ENCODE peak calls at places on chromosome 13, in six cellular contexts. L is IMR-90, W is H1, U is HepG2, F is GM12878, I is SK-N-SH. A is an unnamed sample.

GRCh38 chr13:108807841-108808240 is 178.4 kb downstream of the MYO16 start:
- DNase-seq in L (peak), W (no peak), U (no peak), F (no peak), I (no peak), A (no peak)

GRCh38 chr13:114142640-114143490 is 10.4 kb upstream of the RASA3 start:
- DNase-seq in L (peak), W (no peak), U (no peak), F (no peak), I (peak), A (no peak)

GRCh38 chr13:44561352-44561751 is 14.8 kb downstream of the TSC22D1 start:
- DNase-seq in L (no peak), W (no peak), U (no peak), F (no peak), I (no peak), A (no peak)

GRCh38 chr13:29679357-29680050 is 84.0 kb upstream of the SLC7A1 start:
- DNase-seq in L (no peak), W (no peak), U (no peak), F (no peak), I (peak), A (no peak)

GRCh38 chr13:79126706-79127105 is 279.3 kb downstream of the RBM26 start:
- DNase-seq in L (no peak), W (no peak), U (no peak), F (no peak), I (no peak), A (no peak)

GRCh38 chr13:44132710-44133109 is 240.9 kb upstream of the SERP2 start:
- DNase-seq in L (peak), W (no peak), U (no peak), F (no peak), I (no peak), A (no peak)

GRCh38 chr13:111491659-111492058 is 171.2 kb downstream of the TEX29 start:
- DNase-seq in L (no peak), W (no peak), U (no peak), F (no peak), I (no peak), A (no peak)

GRCh38 chr13:34913040-34913439 is 29.0 kb upstream of the NBEA start:
- DNase-seq in L (no peak), W (peak), U (no peak), F (no peak), I (no peak), A (no peak)

GRCh38 chr13:44396963-44397580 is 23.4 kb downstream of the SERP2 start:
- DNase-seq in L (peak), W (no peak), U (no peak), F (no peak), I (peak), A (peak)

GRCh38 chr13:28501547-28501946 is 6.6 kb upstream of the FLT1 start:
- DNase-seq in L (no peak), W (no peak), U (no peak), F (no peak), I (no peak), A (no peak)

GRCh38 chr13:35925669-35926068 is 205.5 kb downstream of the DCLK1 start:
- DNase-seq in L (peak), W (no peak), U (no peak), F (no peak), I (no peak), A (no peak)

GRCh38 chr13:109346060-109346459 is 440.3 kb downstream of the IRS2 start:
- DNase-seq in L (no peak), W (no peak), U (no peak), F (no peak), I (peak), A (no peak)

GRCh38 chr13:59879281-59879680 is 284.4 kb downstream of the DIAPH3 start:
- DNase-seq in L (no peak), W (no peak), U (no peak), F (no peak), I (no peak), A (no peak)

GRCh38 chr13:37481005-37481857 is 117.3 kb downstream of the POSTN start:
- DNase-seq in L (peak), W (no peak), U (no peak), F (no peak), I (no peak), A (no peak)

GRCh38 chr13:110713981-110714797 is 689 bp downstream of the ING1 start:
- DNase-seq in L (peak), W (no peak), U (peak), F (no peak), I (peak), A (no peak)

GRCh38 chr13:98856983-98857382 is 104.5 kb upstream of the SLC15A1 start:
- DNase-seq in L (no peak), W (no peak), U (no peak), F (no peak), I (peak), A (no peak)

GRCh38 chr13:68304287-68304893 is 1074.3 kb upstream of the PCDH9 start:
- DNase-seq in L (no peak), W (no peak), U (peak), F (no peak), I (peak), A (no peak)

GRCh38 chr13:73835138-73835721 is 299.0 kb downstream of the KLF12 start:
- DNase-seq in L (peak), W (no peak), U (peak), F (peak), I (peak), A (peak)

GRCh38 chr13:32426981-32427851 is 714 bp downstream of the N4BP2L1 start:
- DNase-seq in L (peak), W (no peak), U (no peak), F (no peak), I (peak), A (no peak)

GRCh38 chr13:20118268-20119140 is 42.3 kb downstream of the GJA3 start:
- DNase-seq in L (no peak), W (no peak), U (no peak), F (no peak), I (peak), A (peak)

GRCh38 chr13:40190656-40191100 is 475.8 kb downstream of the FOXO1 start:
- DNase-seq in L (peak), W (no peak), U (peak), F (no peak), I (peak), A (no peak)

GRCh38 chr13:51330741-51331140 is 8.8 kb upstream of the SERPINE3 start:
- DNase-seq in L (no peak), W (no peak), U (no peak), F (peak), I (no peak), A (no peak)

GRCh38 chr13:105908581-105908980 is 626.9 kb downstream of the EFNB2 start:
- DNase-seq in L (no peak), W (no peak), U (no peak), F (no peak), I (no peak), A (no peak)

GRCh38 chr13:97434417-97435296 is 688 bp downstream of the RAP2A start:
- DNase-seq in L (peak), W (no peak), U (no peak), F (no peak), I (peak), A (peak)

GRCh38 chr13:67018775-67019174 is 211.4 kb downstream of the PCDH9 start:
- DNase-seq in L (no peak), W (no peak), U (no peak), F (no peak), I (no peak), A (no peak)

DNA sequence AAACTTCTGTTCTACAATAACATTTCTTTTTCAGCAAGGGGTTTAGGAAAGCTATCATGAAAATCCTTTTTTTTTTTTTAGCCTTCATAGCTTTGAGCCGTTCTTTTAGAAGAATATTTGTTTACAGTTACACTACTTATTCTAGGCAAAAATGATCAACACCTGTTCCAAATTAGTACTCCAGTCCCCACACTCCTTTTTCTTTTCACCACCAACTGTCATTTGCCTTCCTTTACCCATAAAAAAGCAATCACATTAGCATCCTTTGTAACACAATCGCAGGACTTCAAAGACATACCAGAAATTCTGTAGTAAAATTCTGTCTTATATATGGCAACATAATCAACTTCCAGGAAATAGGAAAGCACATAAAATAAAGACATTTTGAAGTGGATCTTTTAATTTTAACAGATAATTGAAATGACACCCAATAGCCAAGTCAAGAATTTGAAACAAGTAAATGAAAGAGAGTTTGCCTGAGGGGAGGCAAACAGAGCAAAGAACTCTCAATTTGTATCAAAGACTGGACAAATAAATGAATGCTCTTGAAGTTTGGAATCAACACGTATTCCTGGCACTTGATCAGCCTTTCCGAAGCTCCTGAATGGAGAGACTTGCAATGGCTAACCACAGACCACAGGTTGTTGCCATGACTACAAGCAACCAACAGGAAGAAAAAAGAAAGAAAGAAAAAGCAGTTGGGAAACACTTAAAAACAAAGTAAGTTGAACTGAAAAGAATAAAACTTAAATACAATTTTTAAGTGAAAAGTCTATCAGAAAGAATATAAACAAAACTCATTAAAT is 206.8 kb downstream of the PCDH9 start:
- DNase-seq in L (peak), W (no peak), U (no peak), F (no peak), I (no peak), A (no peak)
- TF ChIP-seq RFX5 in L (no peak), W (no peak), U (no peak), F (no peak), I (no peak), A (no peak)

DNA sequence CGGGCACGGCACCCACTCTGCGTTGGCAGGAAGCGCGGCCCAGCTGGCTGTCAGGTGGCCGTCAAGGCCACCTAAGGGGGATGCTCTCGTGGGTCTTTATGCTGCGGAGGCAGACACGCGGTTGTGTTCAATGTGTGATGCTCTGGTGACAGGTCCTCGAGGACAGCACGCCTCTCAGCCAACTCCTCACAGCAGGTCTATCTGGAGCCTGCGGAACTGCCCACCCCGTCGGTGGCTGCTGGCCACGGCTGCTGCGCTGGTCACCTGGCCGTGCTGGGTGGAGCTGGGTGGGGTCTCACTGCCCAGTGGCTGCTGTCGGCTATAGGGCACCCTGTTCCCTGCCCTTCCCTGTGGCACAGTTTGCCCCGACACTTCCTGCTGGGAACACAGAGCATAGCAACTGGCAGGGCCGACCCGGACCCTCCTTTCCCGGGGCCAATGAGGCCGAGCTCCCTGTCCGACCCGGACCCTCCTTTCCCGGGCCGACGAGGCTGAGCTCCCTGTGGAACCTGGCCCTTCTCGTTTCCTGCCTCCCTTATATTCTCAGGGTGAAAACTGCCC is 14.3 kb upstream of the F7 start:
- DNase-seq in L (no peak), W (no peak), U (no peak), F (no peak), I (no peak), A (no peak)
- H2AFZ ChIP-seq in L (no peak), W (no peak), U (no peak), F (no peak), I (no peak), A (no peak)

DNA sequence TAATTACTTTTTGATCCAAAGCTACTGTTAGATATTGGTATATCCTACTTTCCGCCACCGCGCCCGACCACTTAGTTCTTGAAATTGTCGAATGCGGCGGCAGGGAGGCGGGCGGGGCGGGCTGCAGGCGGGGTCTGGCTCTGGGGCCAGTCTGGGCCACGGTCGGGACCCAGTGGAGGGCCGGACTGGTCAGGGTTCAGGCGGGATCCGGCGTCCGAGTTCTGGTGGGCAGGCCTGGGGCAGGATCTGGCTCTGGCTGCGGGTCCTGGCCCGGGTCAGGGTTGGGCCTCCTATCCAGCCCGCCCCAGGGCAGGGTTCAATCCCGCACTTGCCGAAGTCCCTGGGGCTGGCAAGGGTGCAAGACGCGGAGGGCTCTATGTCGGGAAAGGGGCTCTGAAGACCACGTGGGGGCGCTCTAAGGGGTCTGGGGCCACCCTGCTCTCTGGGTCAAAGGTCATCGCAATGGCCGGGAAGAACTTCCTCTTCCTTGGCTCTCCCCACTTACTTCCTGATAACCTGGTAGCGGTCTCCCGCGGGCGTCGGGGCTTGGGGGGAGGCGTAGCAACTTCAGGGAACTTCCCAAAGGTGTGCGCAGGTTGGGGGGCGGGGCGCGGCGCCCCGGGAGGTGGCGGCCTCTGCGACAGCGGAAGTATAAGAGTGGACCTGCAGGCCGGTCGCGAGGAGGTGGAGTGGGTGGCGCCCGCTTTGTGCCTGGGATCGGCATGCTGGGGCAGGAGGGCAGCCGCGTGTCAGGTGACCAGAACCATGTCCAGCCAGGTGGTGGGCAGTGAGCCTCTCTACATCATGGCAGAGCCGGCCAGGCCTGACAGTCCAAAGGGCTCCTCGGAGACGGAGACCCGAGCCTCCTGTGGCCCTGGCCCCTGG is 83.4 kb downstream of the MRPL57 start:
- DNase-seq in L (no peak), W (no peak), U (no peak), F (no peak), I (no peak), A (no peak)
- TF ChIP-seq RFX5 in L (no peak), W (no peak), U (no peak), F (no peak), I (no peak), A (no peak)

DNA sequence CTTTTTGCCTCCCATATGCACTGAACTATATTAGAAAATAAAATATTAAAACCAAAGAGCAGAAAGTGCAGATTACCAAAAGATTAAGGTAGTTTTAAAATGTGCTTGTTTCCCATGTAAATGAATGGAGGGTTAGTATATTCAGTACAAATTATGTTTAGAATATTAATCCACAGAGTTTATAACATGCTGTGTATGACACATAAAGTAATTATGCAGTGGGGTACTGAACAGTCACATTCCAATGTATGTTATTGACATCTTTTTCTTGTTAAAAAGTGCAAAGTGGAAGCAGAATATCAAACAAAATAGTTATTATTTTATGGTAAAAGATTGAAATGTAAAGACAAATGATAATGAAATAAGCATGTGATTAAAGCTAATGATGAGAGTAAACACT is 79.3 kb downstream of the GPC6 start:
- DNase-seq in L (peak), W (no peak), U (no peak), F (no peak), I (no peak), A (no peak)
- H2AFZ ChIP-seq in L (no peak), W (no peak), U (no peak), F (no peak), I (no peak), A (no peak)

GRCh38 chr13:27263438-27263837 is 7.2 kb upstream of the RASL11A start:
- DNase-seq in L (no peak), W (no peak), U (no peak), F (no peak), I (peak), A (no peak)

GRCh38 chr13:27262546-27262945 is 8.1 kb upstream of the RASL11A start:
- DNase-seq in L (no peak), W (no peak), U (no peak), F (no peak), I (no peak), A (no peak)

GRCh38 chr13:27264648-27265047 is 6.0 kb upstream of the RASL11A start:
- DNase-seq in L (no peak), W (no peak), U (no peak), F (no peak), I (no peak), A (no peak)

GRCh38 chr13:27266937-27267336 is 3.7 kb upstream of the RASL11A start:
- DNase-seq in L (peak), W (no peak), U (no peak), F (no peak), I (no peak), A (no peak)

GRCh38 chr13:27264181-27264580 is 6.4 kb upstream of the RASL11A start:
- DNase-seq in L (peak), W (no peak), U (no peak), F (no peak), I (peak), A (no peak)
- TF ChIP-seq RFX5 in L (peak), W (no peak), U (no peak), F (no peak), I (no peak), A (no peak)

DNA sequence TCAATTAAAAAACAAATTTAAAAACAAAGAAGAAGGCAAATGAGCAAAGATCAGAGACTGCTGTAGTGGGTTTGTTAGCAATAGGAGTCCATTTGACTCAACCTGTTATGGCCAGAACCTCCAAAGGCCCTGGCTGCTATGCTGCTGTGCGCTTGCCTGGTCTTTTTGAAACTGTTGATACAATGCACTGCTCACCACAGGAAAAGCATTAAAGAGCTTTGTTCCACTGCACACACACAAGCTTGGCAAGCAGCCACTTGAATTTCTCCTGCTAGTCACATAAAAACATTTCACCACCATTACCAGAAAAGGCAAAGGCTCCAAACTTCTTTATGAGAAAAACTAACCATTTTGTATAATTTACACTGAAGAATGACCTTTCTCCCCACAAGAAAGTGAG is 132.2 kb downstream of the FREM2 start:
- DNase-seq in L (no peak), W (no peak), U (no peak), F (no peak), I (no peak), A (no peak)
- H2AFZ ChIP-seq in L (no peak), W (no peak), U (no peak), F (no peak), I (no peak), A (no peak)